ENCODE peak calls at places on chromosomes 6 and 20, in seven cellular contexts. J is kidney tubule cell, F is NCI-H2171 treated with DMSO at 0.1 percent for 48 hours, D is upper lobe of right lung, H is putamen, R is ovary, P is fibroblast of lung. O is an unnamed sample.

GRCh38 chr6:119443993-119444641 is 94.6 kb upstream of the MAN1A1 start:
- DNase-seq in J (no peak), F (no peak), D (no peak), H (no peak), R (no peak), P (peak), O (no peak)

GRCh38 chr6:148179786-148180185 is 162.9 kb upstream of the SASH1 start:
- DNase-seq in J (peak), F (no peak), D (no peak), H (peak), R (no peak), P (peak), O (no peak)

GRCh38 chr6:152700427-152700826 is 2.7 kb downstream of the MYCT1 start:
- DNase-seq in J (no peak), F (no peak), D (no peak), H (no peak), R (no peak), P (peak), O (no peak)

GRCh38 chr20:38123021-38123587 is 42.0 kb downstream of the TGM2 start:
- DNase-seq in J (no peak), F (no peak), D (peak), H (no peak), R (peak), P (peak), O (no peak)

GRCh38 chr6:126721581-126722145 is 381.7 kb downstream of the CENPW start:
- DNase-seq in J (peak), F (no peak), D (no peak), H (no peak), R (no peak), P (peak), O (no peak)

GRCh38 chr6:7902221-7902620 is 8.4 kb downstream of the TXNDC5 start:
- DNase-seq in J (no peak), F (no peak), D (no peak), H (no peak), R (no peak), P (no peak), O (no peak)

GRCh38 chr20:50403565-50404418 is 106.4 kb upstream of the PTPN1 start:
- DNase-seq in J (no peak), F (no peak), D (no peak), H (no peak), R (no peak), P (peak), O (no peak)

GRCh38 chr6:107083047-107083768 is 32.1 kb downstream of the BEND3 start:
- DNase-seq in J (peak), F (no peak), D (no peak), H (no peak), R (no peak), P (no peak), O (no peak)

GRCh38 chr6:33609444-33610034 is 11.6 kb upstream of the ITPR3 start:
- DNase-seq in J (peak), F (no peak), D (no peak), H (no peak), R (no peak), P (peak), O (peak)

GRCh38 chr6:20454201-20454824 is 52.6 kb downstream of the E2F3 start:
- DNase-seq in J (no peak), F (no peak), D (no peak), H (no peak), R (no peak), P (no peak), O (no peak)

GRCh38 chr20:32249030-32249738 is 28.3 kb upstream of the KIF3B start:
- DNase-seq in J (no peak), F (no peak), D (no peak), H (no peak), R (no peak), P (no peak), O (no peak)

GRCh38 chr20:37524859-37525708 is 2.6 kb downstream of the BLCAP start:
- DNase-seq in J (peak), F (no peak), D (no peak), H (no peak), R (no peak), P (no peak), O (no peak)

GRCh38 chr6:689223-689622 is 3.7 kb downstream of the EXOC2 start:
- DNase-seq in J (no peak), F (no peak), D (no peak), H (no peak), R (no peak), P (no peak), O (no peak)

GRCh38 chr6:12654107-12654506 is 62.5 kb upstream of the PHACTR1 start:
- DNase-seq in J (no peak), F (no peak), D (no peak), H (no peak), R (no peak), P (no peak), O (no peak)